ENCODE peak calls at places on chromosomes 11 and 22, in eight cellular contexts. C is astrocyte, I is MM.1S, K is mesenchymal stem cell, Q is AG10803, R is A549, L is AG09309, H is GM06990. F is an unnamed sample.
A peak's percentile ranks its signal among the peaks of the same experiment; 100 is the strongest.

GRCh38 chr11:24949406-24949805 is 452.6 kb downstream of the LUZP2 start:
- DNase-seq in I (no peak), C (no peak), L (no peak), Q (no peak), K (no peak), H (no peak), R (no peak), F (no peak)

GRCh38 chr22:38935023-38935422 is 22.4 kb upstream of the APOBEC3A start:
- DNase-seq in I (no peak), H (no peak), Q (no peak), K (no peak), R (peak; percentile 39), C (no peak), L (no peak), F (no peak)

GRCh38 chr11:98729118-98729517 is 291.6 kb upstream of the CNTN5 start:
- DNase-seq in C (no peak), K (no peak), Q (no peak), H (no peak), R (no peak), I (no peak), L (no peak), F (no peak)

GRCh38 chr11:117179048-117179999 is 781 bp downstream of the SIDT2 start:
- DNase-seq in Q (peak; percentile 57), L (no peak), K (peak; percentile 60), H (peak; percentile 51), I (peak; percentile 26), R (no peak), C (peak; percentile 30), F (no peak)

GRCh38 chr11:109123811-109124787 is 297.9 kb upstream of the C11orf87 start:
- DNase-seq in C (peak; percentile 27), H (no peak), I (no peak), L (peak; percentile 7), R (no peak), Q (peak; percentile 52), K (no peak), F (no peak)

GRCh38 chr11:11605821-11606450 is 15.9 kb downstream of the GALNT18 start:
- DNase-seq in C (no peak), R (no peak), Q (no peak), I (no peak), L (no peak), H (no peak), K (no peak), F (no peak)

GRCh38 chr11:94762208-94762607 is 5.9 kb upstream of the AMOTL1 start:
- DNase-seq in R (peak; percentile 44), K (no peak), C (no peak), H (no peak), Q (no peak), I (peak; percentile 24), L (no peak), F (no peak)

GRCh38 chr11:107043242-107043991 is 25.1 kb upstream of the GUCY1A2 start:
- DNase-seq in I (peak; percentile 82), K (peak; percentile 93), C (peak; percentile 100), L (peak; percentile 88), H (peak; percentile 49), Q (peak; percentile 96), R (no peak), F (no peak)

GRCh38 chr22:27687984-27688545 is 113.5 kb downstream of the MN1 start:
- DNase-seq in R (peak; percentile 31), I (no peak), H (no peak), Q (no peak), L (no peak), C (no peak), K (peak; percentile 37), F (no peak)

GRCh38 chr11:13052130-13052541 is 43.0 kb downstream of the RASSF10 start:
- DNase-seq in K (no peak), Q (no peak), H (no peak), C (no peak), L (no peak), I (no peak), R (no peak), F (no peak)

GRCh38 chr22:48561676-48562075 is 1266.0 kb downstream of the BRD1 start:
- DNase-seq in H (no peak), K (no peak), L (no peak), Q (no peak), C (no peak), R (no peak), I (no peak), F (no peak)

GRCh38 chr11:86240164-86240563 is 4.4 kb upstream of the EED start:
- DNase-seq in Q (no peak), R (no peak), L (no peak), K (no peak), H (no peak), I (no peak), C (no peak), F (no peak)

GRCh38 chr11:43377380-43377779 is 18.7 kb downstream of the TTC17 start:
- DNase-seq in L (no peak), I (no peak), R (no peak), H (no peak), C (no peak), K (no peak), Q (no peak), F (no peak)

GRCh38 chr11:119207300-119207570 is 1.1 kb downstream of the CBL start:
- DNase-seq in L (no peak), H (no peak), K (no peak), Q (peak; percentile 29), R (no peak), I (peak; percentile 9), C (peak; percentile 29), F (no peak)

GRCh38 chr11:78860720-78861422 is 286.2 kb upstream of the NARS2 start:
- DNase-seq in K (peak; percentile 44), H (no peak), R (no peak), C (no peak), L (no peak), Q (peak; percentile 25), I (peak; percentile 21), F (no peak)

DNA sequence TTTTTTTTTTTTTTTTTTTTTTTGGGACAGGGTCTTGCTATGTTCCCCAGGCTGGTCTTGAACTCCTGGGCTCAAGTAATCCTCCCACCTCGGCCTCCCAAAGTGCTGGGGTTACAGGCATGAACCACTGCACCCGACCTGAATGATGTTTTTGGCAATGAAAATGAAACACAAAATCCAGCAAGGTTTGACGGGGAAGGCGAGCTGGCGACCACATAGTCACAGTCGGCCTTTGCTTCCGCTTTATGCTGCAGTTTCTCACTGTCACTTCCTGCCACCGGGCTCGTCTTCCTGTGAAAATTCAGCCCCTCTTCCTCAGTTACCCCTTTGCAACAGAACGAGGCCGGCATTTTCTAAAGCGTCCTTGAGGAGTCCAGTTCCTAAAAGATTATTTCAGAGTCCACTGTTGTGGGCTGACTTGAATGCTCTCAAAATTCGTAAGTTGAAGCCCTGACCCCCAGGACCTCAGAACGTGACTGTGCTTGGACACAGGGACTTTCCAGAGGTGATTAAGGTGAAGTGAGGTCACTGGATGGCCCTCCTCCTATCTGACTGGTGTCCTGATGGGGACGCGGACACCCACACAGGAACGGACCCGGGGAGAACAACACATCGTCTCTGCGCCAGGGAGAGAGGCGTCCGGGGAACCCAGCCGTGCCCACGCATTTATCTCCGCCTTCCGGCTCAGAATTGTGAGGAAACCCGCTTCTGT is 2.9 kb upstream of the BID start:
- DNase-seq in Q (no peak), K (no peak), R (no peak), L (no peak), I (peak; percentile 81), H (peak; percentile 79), C (no peak), F (no peak)
- H3K4me3 ChIP-seq in Q (no peak overlapping the region), K (no peak overlapping the region), R (no peak overlapping the region), L (no peak overlapping the region), I (peak overlapping the region; percentile 80), H (peak overlapping the region; percentile 91), C (no peak overlapping the region), F (peak overlapping the region; percentile 27)

GRCh38 chr22:36337365-36338130 is 50.2 kb downstream of the MYH9 start:
- DNase-seq in K (no peak), H (no peak), C (no peak), I (no peak), Q (no peak), R (no peak), L (no peak), F (no peak)
- H3K4me3 ChIP-seq in K (no peak overlapping the region), H (no peak overlapping the region), C (no peak overlapping the region), I (no peak overlapping the region), Q (no peak overlapping the region), R (no peak overlapping the region), L (no peak overlapping the region), F (no peak overlapping the region)

GRCh38 chr11:93515438-93515837 is 27.8 kb downstream of the SMCO4 start:
- DNase-seq in H (no peak), Q (no peak), I (no peak), C (no peak), L (no peak), R (no peak), K (no peak), F (no peak)
- H3K4me3 ChIP-seq in H (no peak overlapping the region), Q (no peak overlapping the region), I (no peak overlapping the region), C (no peak overlapping the region), L (no peak overlapping the region), R (no peak overlapping the region), K (no peak overlapping the region), F (no peak overlapping the region)

DNA sequence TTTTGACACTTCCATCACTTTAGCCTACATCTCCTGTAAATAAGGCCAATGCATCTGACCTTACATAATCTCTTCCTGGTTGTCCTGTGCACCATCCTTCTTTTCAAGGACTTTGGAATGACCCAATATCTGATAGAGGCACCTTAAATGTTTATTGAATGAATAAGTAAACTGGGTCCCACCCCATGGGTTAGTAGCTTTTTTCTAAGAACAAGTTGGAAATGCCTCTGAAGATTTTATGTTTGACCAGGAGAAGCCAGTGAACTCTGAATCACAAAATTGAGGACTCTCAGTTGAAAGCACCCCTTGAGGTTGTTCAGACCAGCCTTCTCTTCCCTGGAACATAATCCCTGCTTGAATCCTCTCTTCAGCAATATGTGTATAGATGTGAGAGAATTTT is 1.4 kb downstream of the RNF185 start:
- DNase-seq in L (no peak), K (no peak), Q (no peak), C (no peak), H (no peak), R (no peak), I (no peak), F (no peak)
- H3K4me3 ChIP-seq in L (peak overlapping the region; percentile 58), K (peak overlapping the region; percentile 99), Q (peak overlapping the region; percentile 93), C (peak overlapping the region; percentile 94), H (no peak overlapping the region), R (no peak overlapping the region), I (peak overlapping the region; percentile 84), F (peak overlapping the region; percentile 84)

GRCh38 chr22:36911887-36912661 is 1.4 kb upstream of the CSF2RB start:
- DNase-seq in L (no peak), K (no peak), Q (peak; percentile 69), I (no peak), C (peak; percentile 14), H (no peak), R (no peak), F (no peak)

GRCh38 chr22:36910461-36910860 is 3.0 kb upstream of the CSF2RB start:
- DNase-seq in C (no peak), R (no peak), I (no peak), L (peak; percentile 21), K (no peak), Q (peak; percentile 59), H (no peak), F (no peak)

GRCh38 chr22:36913431-36914382 is at the start of gene CSF2RB:
- DNase-seq in C (no peak), K (no peak), I (peak; percentile 78), L (no peak), Q (no peak), H (peak; percentile 49), R (no peak), F (peak; percentile 53)

GRCh38 chr22:36914383-36914752 is 940 bp downstream of the CSF2RB start:
- DNase-seq in K (no peak), C (no peak), L (no peak), Q (no peak), H (no peak), I (peak; percentile 79), R (no peak), F (no peak)

GRCh38 chr22:36912694-36913430 is 566 bp upstream of the CSF2RB start:
- DNase-seq in K (no peak), C (no peak), H (no peak), I (no peak), L (no peak), R (no peak), Q (no peak), F (no peak)
- H3K4me3 ChIP-seq in K (no peak overlapping the region), C (no peak overlapping the region), H (no peak overlapping the region), I (peak overlapping the region; percentile 82), L (no peak overlapping the region), R (no peak overlapping the region), Q (no peak overlapping the region), F (peak overlapping the region; percentile 22)

F was measured in tibial artery.